ENCODE peak calls at places on chromosomes 1 and 21, in nine cellular contexts. W is ELR; V is GM23248; E is AG04450; B is stimulated activated CD4-positive, alpha-beta T cell treated with anti-CD3 and anti-CD28 coated beads, TNF-alpha, amount 100 ng/mL, for 1 hour; Q is activated naive CD8-positive, alpha-beta T cell treated with anti-CD3 and anti-CD28 coated beads, Interleukin-2, amount 50 U/mL, for 24 hours; J is thyroid gland; A is T-helper 1 cell; K is H54. O is an unnamed sample.

GRCh38 chr1:178643871-178644270 is 81.2 kb upstream of the RALGPS2 start:
- DNase-seq in W (no peak), V (no peak), E (no peak), B (no peak), Q (no peak), J (no peak), A (no peak), K (no peak), O (no peak)

GRCh38 chr1:168907053-168907452 is 178.0 kb upstream of the DPT start:
- DNase-seq in W (no peak), V (no peak), E (no peak), B (no peak), Q (no peak), J (peak), A (no peak), K (no peak), O (no peak)

GRCh38 chr1:29990304-29990703 is 733.1 kb downstream of the MATN1 start:
- DNase-seq in W (no peak), V (no peak), E (no peak), B (no peak), Q (no peak), J (no peak), A (no peak), K (no peak), O (no peak)

GRCh38 chr1:29635501-29636263 is 399.4 kb downstream of the PTPRU start:
- DNase-seq in W (no peak), V (no peak), E (no peak), B (no peak), Q (no peak), J (no peak), A (no peak), K (no peak), O (no peak)

GRCh38 chr1:20616468-20617156 is 16.6 kb upstream of the PINK1 start:
- DNase-seq in W (peak), V (peak), E (no peak), B (no peak), Q (no peak), J (no peak), A (no peak), K (no peak), O (no peak)

GRCh38 chr1:60547821-60548220 is 474.3 kb upstream of the C1orf87 start:
- DNase-seq in W (no peak), V (no peak), E (no peak), B (no peak), Q (no peak), J (peak), A (no peak), K (no peak), O (no peak)

GRCh38 chr1:84603941-84604830 is 29.9 kb upstream of the CTBS start:
- DNase-seq in W (peak), V (peak), E (no peak), B (no peak), Q (no peak), J (no peak), A (no peak), K (peak), O (peak)

GRCh38 chr1:209545423-209545822 is 38.1 kb upstream of the CAMK1G start:
- DNase-seq in W (no peak), V (no peak), E (no peak), B (no peak), Q (no peak), J (no peak), A (no peak), K (no peak), O (no peak)

GRCh38 chr21:36628096-36628495 is 70.8 kb upstream of the SIM2 start:
- DNase-seq in W (no peak), V (no peak), E (no peak), B (no peak), Q (no peak), J (no peak), A (no peak), K (no peak), O (no peak)

GRCh38 chr1:59089343-59089742 is 207.6 kb upstream of the FGGY start:
- DNase-seq in W (no peak), V (no peak), E (no peak), B (no peak), Q (no peak), J (no peak), A (no peak), K (no peak), O (no peak)

GRCh38 chr21:46038871-46039397 is 57.4 kb downstream of the COL6A1 start:
- DNase-seq in W (peak), V (peak), E (no peak), B (no peak), Q (no peak), J (peak), A (no peak), K (peak), O (no peak)

GRCh38 chr1:89836997-89837909 is 16.4 kb downstream of the LRRC8D start:
- DNase-seq in W (no peak), V (no peak), E (no peak), B (no peak), Q (no peak), J (peak), A (no peak), K (no peak), O (no peak)

GRCh38 chr1:193434319-193434718 is 247.9 kb upstream of the B3GALT2 start:
- DNase-seq in W (peak), V (no peak), E (no peak), B (no peak), Q (no peak), J (no peak), A (no peak), K (no peak), O (no peak)

GRCh38 chr1:87495147-87495546 is 166.5 kb downstream of the LMO4 start:
- DNase-seq in W (no peak), V (no peak), E (no peak), B (no peak), Q (no peak), J (no peak), A (no peak), K (no peak), O (no peak)

GRCh38 chr1:74971982-74972381 is 162.2 kb upstream of the LHX8 start:
- DNase-seq in W (no peak), V (no peak), E (no peak), B (no peak), Q (no peak), J (no peak), A (no peak), K (no peak), O (no peak)

GRCh38 chr1:6859415-6860343 is 74.4 kb downstream of the CAMTA1 start:
- DNase-seq in W (peak), V (peak), E (peak), B (no peak), Q (no peak), J (no peak), A (no peak), K (peak), O (no peak)

GRCh38 chr1:156698995-156699394 is 6.4 kb downstream of the CRABP2 start:
- DNase-seq in W (no peak), V (no peak), E (no peak), B (no peak), Q (no peak), J (no peak), A (no peak), K (no peak), O (no peak)

GRCh38 chr1:55706397-55706796 is 491.2 kb upstream of the USP24 start:
- DNase-seq in W (no peak), V (no peak), E (no peak), B (no peak), Q (no peak), J (no peak), A (no peak), K (no peak), O (no peak)

GRCh38 chr1:81458186-81458585 is 342.5 kb upstream of the ADGRL2 start:
- DNase-seq in W (no peak), V (no peak), E (no peak), B (no peak), Q (no peak), J (no peak), A (no peak), K (no peak), O (no peak)

GRCh38 chr21:41932191-41932575 is 21.6 kb downstream of the C2CD2 start:
- DNase-seq in W (peak), V (peak), E (peak), B (no peak), Q (no peak), J (no peak), A (no peak), K (peak), O (no peak)

GRCh38 chr1:184617433-184618029 is 137.1 kb downstream of the EDEM3 start:
- DNase-seq in W (no peak), V (no peak), E (no peak), B (no peak), Q (no peak), J (no peak), A (no peak), K (no peak), O (no peak)

GRCh38 chr1:206792939-206793607 is 20.8 kb upstream of the IL10 start:
- DNase-seq in W (peak), V (no peak), E (no peak), B (no peak), Q (peak), J (no peak), A (no peak), K (no peak), O (no peak)

GRCh38 chr21:42581676-42582371 is 68.2 kb downstream of the SLC37A1 start:
- DNase-seq in W (no peak), V (no peak), E (no peak), B (no peak), Q (no peak), J (no peak), A (peak), K (no peak), O (no peak)

GRCh38 chr1:3105167-3105863 is 36.3 kb downstream of the PRDM16 start:
- DNase-seq in W (no peak), V (peak), E (no peak), B (no peak), Q (no peak), J (no peak), A (no peak), K (no peak), O (peak)

GRCh38 chr1:161730050-161730564 is 8.8 kb downstream of the FCRLB start:
- DNase-seq in W (peak), V (peak), E (no peak), B (no peak), Q (peak), J (no peak), A (no peak), K (peak), O (no peak)

GRCh38 chr1:87979079-87979478 is 650.4 kb downstream of the LMO4 start:
- DNase-seq in W (no peak), V (no peak), E (no peak), B (no peak), Q (no peak), J (no peak), A (no peak), K (no peak), O (no peak)

GRCh38 chr1:114222920-114223319 is 69.3 kb upstream of the SYT6 start:
- DNase-seq in W (no peak), V (no peak), E (no peak), B (no peak), Q (no peak), J (no peak), A (no peak), K (no peak), O (no peak)

GRCh38 chr21:29258626-29259335 is 39.9 kb upstream of the BACH1 start:
- DNase-seq in W (peak), V (peak), E (peak), B (no peak), Q (no peak), J (no peak), A (no peak), K (peak), O (no peak)